ENCODE peak calls at places on chromosome 11, in four cellular contexts. One of them, this sample, is unnamed.

GRCh38 chr11:2549080-2549479 is 104.3 kb downstream of the KCNQ1 start:
- DNase-seq in IMR-90: no peak
- DNase-seq in fibroblast of pulmonary artery: no peak
- DNase-seq in GM12864: no peak
- DNase-seq in this sample: no peak

GRCh38 chr11:42494459-42494858 is 817.3 kb upstream of the API5 start:
- DNase-seq in IMR-90: no peak
- DNase-seq in fibroblast of pulmonary artery: no peak
- DNase-seq in GM12864: no peak
- DNase-seq in this sample: no peak

GRCh38 chr11:86370922-86371614 is 3.6 kb upstream of the CCDC81 start:
- DNase-seq in IMR-90: peak
- DNase-seq in fibroblast of pulmonary artery: peak
- DNase-seq in GM12864: no peak
- DNase-seq in this sample: peak

GRCh38 chr11:69664901-69665300 is 10.3 kb downstream of the LTO1 start:
- DNase-seq in IMR-90: no peak
- DNase-seq in fibroblast of pulmonary artery: no peak
- DNase-seq in GM12864: no peak
- DNase-seq in this sample: no peak

GRCh38 chr11:124194283-124194682 is 11.1 kb downstream of the OR10D3 start:
- DNase-seq in IMR-90: no peak
- DNase-seq in fibroblast of pulmonary artery: no peak
- DNase-seq in GM12864: no peak
- DNase-seq in this sample: no peak

GRCh38 chr11:76408171-76408965 is 27.2 kb downstream of the GVQW3 start:
- DNase-seq in IMR-90: no peak
- DNase-seq in fibroblast of pulmonary artery: no peak
- DNase-seq in GM12864: no peak
- DNase-seq in this sample: no peak

GRCh38 chr11:2592559-2593392 is 107.0 kb downstream of the KCNQ1OT1 start:
- DNase-seq in IMR-90: no peak
- DNase-seq in fibroblast of pulmonary artery: no peak
- DNase-seq in GM12864: no peak
- DNase-seq in this sample: no peak

GRCh38 chr11:8086001-8086479 is 5.0 kb downstream of the TUB start:
- DNase-seq in IMR-90: peak
- DNase-seq in fibroblast of pulmonary artery: no peak
- DNase-seq in GM12864: no peak
- DNase-seq in this sample: peak

GRCh38 chr11:11960687-11961086 is 47.7 kb downstream of the DKK3 start:
- DNase-seq in IMR-90: no peak
- DNase-seq in fibroblast of pulmonary artery: peak
- DNase-seq in GM12864: no peak
- DNase-seq in this sample: no peak

GRCh38 chr11:47786373-47786772 is 19.2 kb upstream of the FNBP4 start:
- DNase-seq in IMR-90: peak
- DNase-seq in fibroblast of pulmonary artery: peak
- DNase-seq in GM12864: no peak
- DNase-seq in this sample: no peak

GRCh38 chr11:7874061-7874460 is 57.0 kb downstream of the OR10A6 start:
- DNase-seq in IMR-90: no peak
- DNase-seq in fibroblast of pulmonary artery: peak
- DNase-seq in GM12864: no peak
- DNase-seq in this sample: no peak

DNA sequence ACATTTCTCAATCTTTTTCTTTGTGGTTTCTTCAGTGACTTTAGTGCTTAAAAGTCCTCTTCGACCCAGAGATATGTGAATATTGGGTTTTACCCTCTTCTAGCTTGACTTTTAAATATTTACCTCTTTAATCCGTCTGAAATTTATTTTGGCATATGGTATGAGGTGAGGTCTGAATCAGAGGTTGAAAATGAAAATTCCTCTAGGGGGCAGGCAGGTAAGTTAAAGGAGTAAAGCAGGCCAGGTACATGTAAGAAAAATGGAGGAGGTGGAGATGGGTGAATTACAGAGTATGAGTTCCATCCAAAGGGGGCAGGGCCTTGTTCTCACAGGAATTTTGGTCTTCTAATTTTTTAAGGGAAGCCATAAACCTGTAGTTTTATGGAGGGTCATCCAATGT is 263.8 kb upstream of the NARS2 start:
- DNase-seq in IMR-90: no peak
- DNase-seq in fibroblast of pulmonary artery: no peak
- DNase-seq in GM12864: no peak
- DNase-seq in this sample: no peak
- TF ChIP-seq CTCF in IMR-90: no peak
- TF ChIP-seq CTCF in fibroblast of pulmonary artery: no peak
- TF ChIP-seq CTCF in GM12864: peak
- TF ChIP-seq CTCF in this sample: no peak

GRCh38 chr11:67261942-67262681 is 4.2 kb upstream of the GRK2 start:
- DNase-seq in IMR-90: no peak
- DNase-seq in fibroblast of pulmonary artery: no peak
- DNase-seq in GM12864: no peak
- DNase-seq in this sample: no peak

GRCh38 chr11:67264260-67264659 is 2.0 kb upstream of the GRK2 start:
- DNase-seq in IMR-90: no peak
- DNase-seq in fibroblast of pulmonary artery: no peak
- DNase-seq in GM12864: no peak
- DNase-seq in this sample: no peak

GRCh38 chr11:67262731-67263675 is 3.3 kb upstream of the GRK2 start:
- DNase-seq in IMR-90: peak
- DNase-seq in fibroblast of pulmonary artery: peak
- DNase-seq in GM12864: no peak
- DNase-seq in this sample: peak

GRCh38 chr11:67260406-67260805 is 5.9 kb upstream of the GRK2 start:
- DNase-seq in IMR-90: no peak
- DNase-seq in fibroblast of pulmonary artery: no peak
- DNase-seq in GM12864: no peak
- DNase-seq in this sample: no peak

GRCh38 chr11:67261635-67261941 is 4.7 kb upstream of the GRK2 start:
- DNase-seq in IMR-90: no peak
- DNase-seq in fibroblast of pulmonary artery: no peak
- DNase-seq in GM12864: no peak
- DNase-seq in this sample: no peak
- H3K4me3 ChIP-seq in IMR-90: peak
- H3K4me3 ChIP-seq in fibroblast of pulmonary artery: peak
- H3K4me3 ChIP-seq in GM12864: no peak
- H3K4me3 ChIP-seq in this sample: peak

DNA sequence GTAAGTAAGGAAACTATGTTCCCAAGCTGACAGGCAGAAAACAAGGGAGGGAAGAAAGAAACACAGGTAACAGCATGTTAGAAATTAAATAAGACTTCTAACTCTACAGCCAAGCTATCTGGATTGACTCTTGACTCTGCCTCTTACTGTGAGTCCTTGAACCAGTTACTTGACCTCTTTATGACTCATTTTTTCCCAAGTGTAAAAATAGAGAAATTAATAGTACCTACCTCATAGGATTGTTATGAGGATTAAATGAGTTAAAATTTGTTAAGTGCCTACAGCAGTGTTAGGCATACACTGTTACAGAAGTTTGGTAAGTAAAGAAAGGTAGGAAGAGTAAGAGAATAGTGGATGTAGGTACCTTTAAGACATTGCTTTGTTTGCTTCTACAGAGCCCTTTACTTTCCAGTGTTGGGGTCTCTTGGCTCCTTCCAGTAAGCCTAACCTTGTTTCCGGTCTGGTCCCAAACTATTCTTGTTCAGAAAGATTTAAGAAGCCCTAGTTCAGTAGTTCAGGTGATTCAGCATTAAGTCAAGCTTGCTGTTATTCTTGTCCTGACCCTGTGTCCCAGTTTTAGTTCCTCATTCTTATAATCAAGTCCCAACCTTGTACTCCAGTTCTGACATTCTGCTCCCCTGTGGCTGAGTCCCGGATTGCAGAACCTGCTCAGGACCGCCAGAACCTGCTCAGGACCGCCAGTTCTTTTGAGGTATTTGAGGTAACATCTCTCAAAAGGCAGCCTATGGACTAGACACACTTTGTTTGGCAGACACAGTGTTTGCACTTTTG is 963.4 kb upstream of the CCDC90B start:
- DNase-seq in IMR-90: no peak
- DNase-seq in fibroblast of pulmonary artery: no peak
- DNase-seq in GM12864: peak
- DNase-seq in this sample: peak
- TF ChIP-seq CTCF in IMR-90: no peak
- TF ChIP-seq CTCF in fibroblast of pulmonary artery: no peak
- TF ChIP-seq CTCF in GM12864: peak
- TF ChIP-seq CTCF in this sample: no peak

GRCh38 chr11:132997396-132997795 is 534.9 kb downstream of the OPCML start:
- DNase-seq in IMR-90: no peak
- DNase-seq in fibroblast of pulmonary artery: no peak
- DNase-seq in GM12864: no peak
- DNase-seq in this sample: no peak

GRCh38 chr11:132999031-132999430 is 533.3 kb downstream of the OPCML start:
- DNase-seq in IMR-90: no peak
- DNase-seq in fibroblast of pulmonary artery: no peak
- DNase-seq in GM12864: no peak
- DNase-seq in this sample: no peak

GRCh38 chr11:132999519-132999918 is 532.8 kb downstream of the OPCML start:
- DNase-seq in IMR-90: no peak
- DNase-seq in fibroblast of pulmonary artery: no peak
- DNase-seq in GM12864: no peak
- DNase-seq in this sample: no peak

GRCh38 chr11:132992838-132993680 is 539.2 kb downstream of the OPCML start:
- DNase-seq in IMR-90: peak
- DNase-seq in fibroblast of pulmonary artery: no peak
- DNase-seq in GM12864: no peak
- DNase-seq in this sample: peak

DNA sequence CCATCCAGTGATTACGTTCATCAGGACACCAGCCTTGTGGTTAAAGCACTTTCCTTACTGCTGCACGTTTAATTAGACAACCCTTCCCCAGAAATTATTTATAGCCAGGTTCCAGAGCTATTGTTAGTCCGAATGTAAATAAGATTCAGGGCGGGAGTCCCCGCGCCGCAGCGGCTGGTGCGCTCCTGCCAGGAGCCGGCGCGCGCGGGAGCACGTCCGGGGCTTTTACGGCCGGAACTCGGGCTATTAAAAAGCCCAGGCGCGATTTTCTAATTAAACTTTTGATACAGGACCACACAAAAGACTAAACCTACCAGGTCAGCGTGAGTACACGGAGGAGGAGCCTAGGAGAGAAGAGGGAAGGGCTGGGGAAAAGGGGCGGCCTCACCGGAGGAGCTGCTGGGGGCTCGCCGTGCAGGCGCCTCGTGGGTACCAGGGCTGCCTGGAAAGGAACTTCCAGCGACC is 538.2 kb downstream of the OPCML start:
- DNase-seq in IMR-90: no peak
- DNase-seq in fibroblast of pulmonary artery: no peak
- DNase-seq in GM12864: no peak
- DNase-seq in this sample: no peak
- H3K4me3 ChIP-seq in IMR-90: no peak
- H3K4me3 ChIP-seq in fibroblast of pulmonary artery: no peak
- H3K4me3 ChIP-seq in GM12864: no peak
- H3K4me3 ChIP-seq in this sample: no peak

DNA sequence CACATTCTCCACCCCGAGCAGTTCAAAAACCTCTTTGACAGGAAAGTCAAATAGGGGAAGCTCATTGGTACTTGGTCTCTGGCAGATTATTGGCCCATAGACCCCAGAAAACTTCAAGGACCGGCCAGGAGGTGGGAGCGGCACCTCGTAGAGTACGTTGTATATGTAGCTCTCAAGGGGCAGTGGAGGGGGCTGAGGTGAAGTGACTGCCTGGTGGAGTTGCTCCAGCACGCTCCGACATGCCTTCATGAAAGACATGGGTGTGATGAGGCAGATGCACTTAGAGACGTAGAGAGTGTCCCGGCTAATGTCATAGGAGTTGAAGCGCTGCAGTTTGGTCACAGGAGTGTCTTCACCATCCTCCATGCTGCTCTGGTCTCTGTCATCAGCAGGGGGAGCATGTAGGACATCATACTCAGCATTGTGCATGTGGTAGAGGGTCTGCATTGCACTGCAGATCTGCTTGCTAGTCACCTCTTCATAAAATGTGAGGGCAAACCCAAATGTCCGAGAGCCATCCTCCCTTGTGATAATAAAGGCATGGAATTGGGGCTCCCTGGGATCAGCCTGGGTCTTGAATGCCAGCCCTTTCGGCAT is 61.3 kb downstream of the DENND5A start:
- DNase-seq in IMR-90: no peak
- DNase-seq in fibroblast of pulmonary artery: no peak
- DNase-seq in GM12864: no peak
- DNase-seq in this sample: no peak
- TF ChIP-seq CTCF in IMR-90: peak
- TF ChIP-seq CTCF in fibroblast of pulmonary artery: peak
- TF ChIP-seq CTCF in GM12864: peak
- TF ChIP-seq CTCF in this sample: no peak

GRCh38 chr11:87405843-87406242 is 368.1 kb downstream of the TMEM135 start:
- DNase-seq in IMR-90: no peak
- DNase-seq in fibroblast of pulmonary artery: no peak
- DNase-seq in GM12864: no peak
- DNase-seq in this sample: no peak
- H3K4me3 ChIP-seq in IMR-90: no peak
- H3K4me3 ChIP-seq in fibroblast of pulmonary artery: no peak
- H3K4me3 ChIP-seq in GM12864: no peak
- H3K4me3 ChIP-seq in this sample: no peak

DNA sequence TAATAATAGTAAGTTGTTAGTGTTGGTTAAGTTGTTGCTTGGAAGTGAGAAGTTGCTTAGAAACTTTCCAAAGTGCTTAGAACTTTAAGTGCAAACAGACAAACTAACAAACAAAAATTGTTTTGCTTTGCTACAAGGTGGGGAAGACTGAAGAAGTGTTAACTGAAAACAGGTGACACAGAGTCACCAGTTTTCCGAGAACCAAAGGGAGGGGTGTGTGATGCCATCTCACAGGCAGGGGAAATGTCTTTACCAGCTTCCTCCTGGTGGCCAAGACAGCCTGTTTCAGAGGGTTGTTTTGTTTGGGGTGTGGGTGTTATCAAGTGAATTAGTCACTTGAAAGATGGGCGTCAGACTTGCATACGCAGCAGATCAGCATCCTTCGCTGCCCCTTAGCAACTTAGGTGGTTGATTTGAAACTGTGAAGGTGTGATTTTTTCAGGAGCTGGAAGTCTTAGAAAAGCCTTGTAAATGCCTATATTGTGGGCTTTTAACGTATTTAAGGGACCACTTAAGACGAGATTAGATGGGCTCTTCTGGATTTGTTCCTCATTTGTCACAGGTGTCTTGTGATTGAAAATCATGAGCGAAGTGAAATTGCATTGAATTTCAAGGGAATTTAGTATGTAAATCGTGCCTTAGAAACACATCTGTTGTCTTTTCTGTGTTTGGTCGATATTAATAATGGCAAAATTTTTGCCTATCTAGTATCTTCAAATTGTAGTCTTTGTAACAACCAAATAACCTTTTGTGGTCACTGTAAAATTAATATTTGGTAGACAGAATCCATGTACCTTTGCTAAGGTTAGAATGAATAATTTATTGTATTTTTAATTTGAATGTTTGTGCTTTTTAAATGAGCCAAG is 2.7 kb downstream of the NEAT1 start:
- DNase-seq in IMR-90: peak
- DNase-seq in fibroblast of pulmonary artery: peak
- DNase-seq in GM12864: no peak
- DNase-seq in this sample: peak
- TF ChIP-seq CTCF in IMR-90: no peak
- TF ChIP-seq CTCF in fibroblast of pulmonary artery: no peak
- TF ChIP-seq CTCF in GM12864: peak
- TF ChIP-seq CTCF in this sample: no peak

GRCh38 chr11:46295996-46296519 is 18.6 kb downstream of the CREB3L1 start:
- DNase-seq in IMR-90: no peak
- DNase-seq in fibroblast of pulmonary artery: no peak
- DNase-seq in GM12864: no peak
- DNase-seq in this sample: no peak
- H3K4me3 ChIP-seq in IMR-90: peak
- H3K4me3 ChIP-seq in fibroblast of pulmonary artery: peak
- H3K4me3 ChIP-seq in GM12864: peak
- H3K4me3 ChIP-seq in this sample: peak